ENCODE peak calls at places on chromosomes 5 and 9, in six cellular contexts. M, P, B, C, I and Y are unnamed samples.

GRCh38 chr5:32230356-32231099 is 56.4 kb upstream of the GOLPH3 start:
- DNase-seq in M (no peak), P (no peak), B (no peak), C (no peak), I (no peak), Y (no peak)

GRCh38 chr9:110078626-110079025 is 129.3 kb downstream of the C9orf152 start:
- DNase-seq in M (no peak), P (no peak), B (no peak), C (no peak), I (no peak), Y (no peak)

GRCh38 chr5:54243483-54244080 is 66.8 kb downstream of the ARL15 start:
- DNase-seq in M (peak), P (peak), B (peak), C (no peak), I (peak), Y (peak)

GRCh38 chr9:91591627-91592026 is 168.0 kb upstream of the NFIL3 start:
- DNase-seq in M (no peak), P (no peak), B (no peak), C (no peak), I (no peak), Y (no peak)

GRCh38 chr9:87137718-87138117 is 190.4 kb upstream of the GAS1 start:
- DNase-seq in M (no peak), P (peak), B (no peak), C (no peak), I (no peak), Y (no peak)

GRCh38 chr5:149872351-149873040 is 72.1 kb downstream of the PDE6A start:
- DNase-seq in M (no peak), P (no peak), B (no peak), C (no peak), I (no peak), Y (no peak)

GRCh38 chr9:18798518-18799290 is 234.3 kb downstream of the SAXO1 start:
- DNase-seq in M (no peak), P (no peak), B (no peak), C (no peak), I (no peak), Y (no peak)

GRCh38 chr9:132014218-132014800 is 65.4 kb downstream of the MED27 start:
- DNase-seq in M (no peak), P (no peak), B (no peak), C (no peak), I (no peak), Y (no peak)

GRCh38 chr5:1507457-1507856 is 16.3 kb downstream of the LPCAT1 start:
- DNase-seq in M (no peak), P (no peak), B (no peak), C (no peak), I (no peak), Y (no peak)

GRCh38 chr9:129828051-129828450 is 4.1 kb upstream of the TOR1A start:
- DNase-seq in M (no peak), P (no peak), B (no peak), C (no peak), I (no peak), Y (no peak)

GRCh38 chr5:57166250-57166649 is 7.6 kb upstream of the GPBP1 start:
- DNase-seq in M (no peak), P (no peak), B (no peak), C (no peak), I (no peak), Y (peak)

GRCh38 chr9:69175488-69175872 is 1.4 kb downstream of the TJP2 start:
- DNase-seq in M (peak), P (peak), B (no peak), C (no peak), I (no peak), Y (no peak)

GRCh38 chr9:112278152-112278551 is 55.3 kb downstream of the PTBP3 start:
- DNase-seq in M (no peak), P (peak), B (no peak), C (no peak), I (no peak), Y (no peak)

GRCh38 chr5:14469485-14470377 is 111.9 kb upstream of the OTULINL start:
- DNase-seq in M (no peak), P (no peak), B (no peak), C (no peak), I (no peak), Y (no peak)

GRCh38 chr5:76358-77169 is 15.4 kb upstream of the PLEKHG4B start:
- DNase-seq in M (no peak), P (no peak), B (no peak), C (no peak), I (no peak), Y (no peak)

GRCh38 chr9:77816641-77817341 is 168.7 kb upstream of the GNA14 start:
- DNase-seq in M (no peak), P (no peak), B (no peak), C (no peak), I (no peak), Y (peak)

GRCh38 chr5:66230551-66230950 is 86.5 kb downstream of the SREK1 start:
- DNase-seq in M (peak), P (no peak), B (no peak), C (peak), I (no peak), Y (peak)

GRCh38 chr9:16196206-16196605 is 643.4 kb downstream of the CCDC171 start:
- DNase-seq in M (no peak), P (peak), B (no peak), C (no peak), I (peak), Y (no peak)

GRCh38 chr5:74123928-74124327 is 497.9 kb downstream of the ARHGEF28 start:
- DNase-seq in M (no peak), P (no peak), B (no peak), C (no peak), I (no peak), Y (no peak)

GRCh38 chr5:17383526-17383925 is 114.5 kb upstream of the TAF11L2 start:
- DNase-seq in M (no peak), P (no peak), B (no peak), C (no peak), I (no peak), Y (no peak)

GRCh38 chr5:107869459-107870115 is 198.8 kb upstream of the EFNA5 start:
- DNase-seq in M (peak), P (peak), B (peak), C (peak), I (peak), Y (peak)

GRCh38 chr5:54760182-54760935 is 225.0 kb downstream of the ESM1 start:
- DNase-seq in M (peak), P (peak), B (no peak), C (no peak), I (peak), Y (peak)

GRCh38 chr5:159208508-159209437 is 580 bp downstream of the RNF145 start:
- DNase-seq in M (peak), P (peak), B (peak), C (no peak), I (no peak), Y (no peak)

GRCh38 chr5:59840200-59840601 is 53.3 kb downstream of the PDE4D start:
- DNase-seq in M (peak), P (peak), B (peak), C (peak), I (no peak), Y (peak)

GRCh38 chr9:104238668-104239067 is 144.6 kb downstream of the SMC2 start:
- DNase-seq in M (no peak), P (no peak), B (no peak), C (no peak), I (no peak), Y (no peak)

GRCh38 chr5:76724871-76725270 is 8.9 kb downstream of the F2R start:
- DNase-seq in M (peak), P (peak), B (peak), C (no peak), I (no peak), Y (peak)

GRCh38 chr5:73494716-73495115 is 3.5 kb upstream of the BTF3 start:
- DNase-seq in M (no peak), P (peak), B (no peak), C (no peak), I (no peak), Y (no peak)

GRCh38 chr5:120101771-120102170 is 362.3 kb upstream of the PRR16 start:
- DNase-seq in M (no peak), P (peak), B (no peak), C (peak), I (no peak), Y (no peak)

GRCh38 chr9:37438359-37438758 is 15.9 kb downstream of the GRHPR start:
- DNase-seq in M (no peak), P (no peak), B (no peak), C (no peak), I (no peak), Y (no peak)

GRCh38 chr5:37552770-37553719 is 173.9 kb downstream of the WDR70 start:
- DNase-seq in M (peak), P (peak), B (peak), C (no peak), I (peak), Y (peak)

GRCh38 chr9:22452415-22453010 is 5.9 kb downstream of the DMRTA1 start:
- DNase-seq in M (peak), P (peak), B (peak), C (no peak), I (peak), Y (peak)

GRCh38 chr5:80569961-80570786 is at the start of gene ANKRD34B:
- DNase-seq in M (peak), P (peak), B (no peak), C (no peak), I (no peak), Y (no peak)